ENCODE peak calls at places on chromosome 7, in four cellular contexts. One of them, this sample, is unnamed.

GRCh38 chr7:39399976-39400375 is 166.2 kb upstream of the YAE1 start:
- DNase-seq in IMR-90: no peak
- DNase-seq in H9: peak; percentile 48
- DNase-seq in H1: no peak
- DNase-seq in this sample: no peak

GRCh38 chr7:155741061-155741460 is 71.2 kb downstream of the SHH start:
- DNase-seq in IMR-90: no peak
- DNase-seq in H9: peak; percentile 57
- DNase-seq in H1: no peak
- DNase-seq in this sample: peak; percentile 73

GRCh38 chr7:96224682-96225081 is 97.2 kb downstream of the SLC25A13 start:
- DNase-seq in IMR-90: no peak
- DNase-seq in H9: peak; percentile 39
- DNase-seq in H1: no peak
- DNase-seq in this sample: peak; percentile 60

GRCh38 chr7:143345428-143345900 is 17.0 kb downstream of the FAM131B start:
- DNase-seq in IMR-90: peak; percentile 32
- DNase-seq in H9: peak; percentile 92
- DNase-seq in H1: peak; percentile 82
- DNase-seq in this sample: peak; percentile 94

GRCh38 chr7:123727071-123727837 is 21.5 kb downstream of the WASL start:
- DNase-seq in IMR-90: peak; percentile 90
- DNase-seq in H9: no peak
- DNase-seq in H1: no peak
- DNase-seq in this sample: no peak

GRCh38 chr7:27678617-27679260 is 16.1 kb upstream of the HIBADH start:
- DNase-seq in IMR-90: peak; percentile 58
- DNase-seq in H9: no peak
- DNase-seq in H1: no peak
- DNase-seq in this sample: no peak

GRCh38 chr7:26399309-26399610 is 107.6 kb downstream of the SNX10 start:
- DNase-seq in IMR-90: peak; percentile 2
- DNase-seq in H9: peak; percentile 41
- DNase-seq in H1: no peak
- DNase-seq in this sample: peak; percentile 48

GRCh38 chr7:38932509-38933168 is 23.6 kb upstream of the VPS41 start:
- DNase-seq in IMR-90: peak; percentile 25
- DNase-seq in H9: peak; percentile 72
- DNase-seq in H1: peak; percentile 25
- DNase-seq in this sample: peak; percentile 78

GRCh38 chr7:127393370-127394058 is 1.0 kb upstream of the ZNF800 start:
- DNase-seq in IMR-90: no peak
- DNase-seq in H9: peak; percentile 33
- DNase-seq in H1: no peak
- DNase-seq in this sample: peak; percentile 27

GRCh38 chr7:150944066-150945042 is 33.8 kb downstream of the KCNH2 start:
- DNase-seq in IMR-90: no peak
- DNase-seq in H9: no peak
- DNase-seq in H1: no peak
- DNase-seq in this sample: no peak

GRCh38 chr7:5396542-5396941 is 27.1 kb downstream of the TNRC18 start:
- DNase-seq in IMR-90: no peak
- DNase-seq in H9: no peak
- DNase-seq in H1: no peak
- DNase-seq in this sample: no peak

GRCh38 chr7:146285418-146285817 is 168.8 kb downstream of the CNTNAP2 start:
- DNase-seq in IMR-90: no peak
- DNase-seq in H9: no peak
- DNase-seq in H1: no peak
- DNase-seq in this sample: no peak

GRCh38 chr7:95397381-95397780 is 1.2 kb upstream of the PON3 start:
- DNase-seq in IMR-90: no peak
- DNase-seq in H9: no peak
- DNase-seq in H1: no peak
- DNase-seq in this sample: no peak

GRCh38 chr7:97819161-97819560 is 53.0 kb downstream of the ASNS start:
- DNase-seq in IMR-90: no peak
- DNase-seq in H9: no peak
- DNase-seq in H1: no peak
- DNase-seq in this sample: peak; percentile 42

GRCh38 chr7:70189776-70190175 is 591.5 kb downstream of the AUTS2 start:
- DNase-seq in IMR-90: no peak
- DNase-seq in H9: no peak
- DNase-seq in H1: no peak
- DNase-seq in this sample: no peak

GRCh38 chr7:149856583-149856982 is 17.2 kb upstream of the ATP6V0E2 start:
- DNase-seq in IMR-90: no peak
- DNase-seq in H9: no peak
- DNase-seq in H1: no peak
- DNase-seq in this sample: no peak

GRCh38 chr7:87146740-87147386 is 5.4 kb upstream of the DMTF1 start:
- DNase-seq in IMR-90: no peak
- DNase-seq in H9: peak; percentile 41
- DNase-seq in H1: no peak
- DNase-seq in this sample: peak; percentile 10

DNA sequence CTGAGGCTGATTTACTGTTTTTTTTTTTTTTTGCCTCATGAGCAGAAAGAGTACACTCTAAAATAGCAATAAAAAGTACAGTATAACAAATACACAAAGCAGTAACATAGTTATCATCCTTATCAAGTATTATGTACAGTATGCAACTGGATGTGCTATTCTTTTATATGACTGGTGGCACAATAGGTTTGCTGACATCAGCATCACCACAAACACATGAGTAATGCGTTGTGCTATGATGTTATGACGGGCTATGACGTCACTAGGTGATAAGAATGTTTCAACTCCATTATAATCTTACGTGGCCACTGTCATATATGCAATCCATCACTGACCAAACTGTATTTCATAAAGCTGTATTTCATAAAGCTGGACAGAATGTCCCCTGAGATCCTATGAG is 189.2 kb upstream of the GLI3 start:
- DNase-seq in IMR-90: peak; percentile 21
- DNase-seq in H9: no peak
- DNase-seq in H1: no peak
- DNase-seq in this sample: no peak
- H3K56ac ChIP-seq in IMR-90: no peak overlapping the region
- H3K56ac ChIP-seq in H9: no peak overlapping the region
- H3K56ac ChIP-seq in H1: no peak overlapping the region
- H3K56ac ChIP-seq in this sample: no peak overlapping the region

DNA sequence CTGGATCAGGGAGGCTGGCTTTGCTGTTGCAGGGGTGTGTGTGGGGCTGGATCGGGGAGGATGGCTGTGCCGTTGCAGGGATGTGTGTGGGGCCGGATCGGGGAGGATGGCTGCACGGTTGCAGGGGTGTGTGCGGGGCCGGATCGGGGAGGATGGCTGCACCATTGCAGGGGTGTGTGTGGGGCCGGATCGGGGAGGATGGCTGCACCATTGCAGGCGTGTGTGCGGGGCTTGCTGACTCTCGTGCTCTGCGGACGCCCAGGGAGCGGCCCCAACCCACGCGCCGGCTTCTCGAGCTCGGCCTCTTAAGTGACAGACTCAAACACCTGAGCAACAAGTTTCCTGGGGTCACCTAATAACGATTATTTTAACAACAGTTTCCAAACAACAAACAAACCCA is 518.2 kb downstream of the DNAJB6 start:
- DNase-seq in IMR-90: no peak
- DNase-seq in H9: no peak
- DNase-seq in H1: no peak
- DNase-seq in this sample: no peak
- H3K9ac ChIP-seq in IMR-90: no peak overlapping the region
- H3K9ac ChIP-seq in H9: no peak overlapping the region
- H3K9ac ChIP-seq in H1: no peak overlapping the region
- H3K9ac ChIP-seq in this sample: no peak overlapping the region

GRCh38 chr7:1973321-1974251 is 259.2 kb downstream of the MAD1L1 start:
- DNase-seq in IMR-90: no peak
- DNase-seq in H9: no peak
- DNase-seq in H1: no peak
- DNase-seq in this sample: no peak
- H3K56ac ChIP-seq in IMR-90: no peak overlapping the region
- H3K56ac ChIP-seq in H9: no peak overlapping the region
- H3K56ac ChIP-seq in H1: no peak overlapping the region
- H3K56ac ChIP-seq in this sample: no peak overlapping the region

DNA sequence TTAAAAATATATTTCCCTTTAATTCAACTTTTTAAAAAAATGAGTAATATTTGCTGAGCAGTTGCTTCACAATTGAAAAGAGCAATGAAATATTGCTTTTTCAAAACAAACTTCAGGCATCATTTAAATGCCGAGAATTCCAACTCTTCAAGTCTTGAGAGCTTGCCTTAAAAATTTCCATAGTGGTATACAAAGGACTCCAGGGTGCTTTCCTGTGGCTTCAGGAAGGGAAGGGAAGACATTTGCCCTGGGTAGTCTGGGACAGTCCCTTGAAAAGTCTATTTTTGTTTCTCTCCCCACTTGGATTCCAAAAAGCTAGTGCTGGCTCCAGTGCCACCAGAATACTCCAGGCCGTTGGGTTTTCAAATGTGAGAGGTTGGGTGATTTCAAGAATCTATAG is 71.7 kb downstream of the HYCC1 start:
- DNase-seq in IMR-90: no peak
- DNase-seq in H9: no peak
- DNase-seq in H1: no peak
- DNase-seq in this sample: peak; percentile 73
- H3K9ac ChIP-seq in IMR-90: no peak overlapping the region
- H3K9ac ChIP-seq in H9: no peak overlapping the region
- H3K9ac ChIP-seq in H1: no peak overlapping the region
- H3K9ac ChIP-seq in this sample: no peak overlapping the region

DNA sequence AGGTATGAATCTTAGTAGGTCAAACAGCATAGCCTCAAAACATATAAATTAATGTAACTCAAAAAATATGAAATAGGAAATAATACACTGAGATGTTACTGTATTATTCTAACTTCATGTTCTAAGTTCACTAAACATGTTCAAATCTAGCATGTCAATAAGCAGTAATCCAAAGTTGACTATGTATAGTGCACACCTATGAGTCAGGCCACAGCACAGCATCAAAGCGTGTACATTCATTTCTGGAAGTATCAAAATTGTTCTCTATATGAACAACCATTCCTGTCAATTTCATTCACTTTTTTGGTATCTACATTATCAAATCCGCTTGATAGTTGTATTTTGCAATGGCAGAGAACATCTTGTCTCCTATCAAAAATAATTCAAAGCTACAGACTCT is 418.9 kb upstream of the POM121L12 start:
- DNase-seq in IMR-90: no peak
- DNase-seq in H9: no peak
- DNase-seq in H1: no peak
- DNase-seq in this sample: no peak
- H3K56ac ChIP-seq in IMR-90: no peak overlapping the region
- H3K56ac ChIP-seq in H9: no peak overlapping the region
- H3K56ac ChIP-seq in H1: no peak overlapping the region
- H3K56ac ChIP-seq in this sample: no peak overlapping the region

GRCh38 chr7:112495156-112495788 is 14.5 kb downstream of the LSMEM1 start:
- DNase-seq in IMR-90: no peak
- DNase-seq in H9: no peak
- DNase-seq in H1: no peak
- DNase-seq in this sample: no peak
- H3K9ac ChIP-seq in IMR-90: no peak overlapping the region
- H3K9ac ChIP-seq in H9: no peak overlapping the region
- H3K9ac ChIP-seq in H1: no peak overlapping the region
- H3K9ac ChIP-seq in this sample: no peak overlapping the region

DNA sequence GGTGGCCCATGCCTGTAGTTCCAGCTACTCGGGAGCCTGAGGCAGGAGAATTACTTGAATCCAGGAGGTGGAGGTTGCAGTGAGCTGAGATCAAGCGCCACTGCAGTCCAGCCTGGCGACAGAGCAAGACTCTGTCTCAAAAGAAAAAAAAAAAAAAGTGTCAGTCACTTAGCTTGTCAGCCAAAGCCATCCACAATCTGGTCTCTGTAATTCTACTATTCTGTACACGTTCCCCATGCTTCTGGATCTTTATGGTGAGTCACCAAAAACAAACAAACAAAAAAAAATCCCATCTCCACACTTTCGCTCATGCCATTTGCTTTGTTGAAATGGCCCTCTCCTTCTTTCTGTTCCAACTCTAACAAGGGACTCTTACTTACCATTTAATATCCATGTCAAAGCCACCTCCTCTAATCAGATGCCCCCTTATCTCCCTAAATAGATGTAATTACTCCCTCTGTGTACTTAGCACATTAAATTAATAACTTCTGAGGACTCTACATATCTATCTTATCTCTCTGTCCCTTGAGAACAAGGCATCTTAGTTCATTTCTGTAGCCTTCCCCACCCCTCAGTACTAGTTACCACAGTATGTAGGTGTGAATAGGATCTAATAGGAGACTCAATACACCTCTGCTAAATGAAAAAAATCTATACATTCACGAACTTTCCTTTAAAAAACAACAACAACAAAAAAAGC is 128.4 kb downstream of the ELMO1 start:
- DNase-seq in IMR-90: no peak
- DNase-seq in H9: no peak
- DNase-seq in H1: no peak
- DNase-seq in this sample: peak; percentile 29
- H3K56ac ChIP-seq in IMR-90: no peak overlapping the region
- H3K56ac ChIP-seq in H9: no peak overlapping the region
- H3K56ac ChIP-seq in H1: no peak overlapping the region
- H3K56ac ChIP-seq in this sample: no peak overlapping the region

GRCh38 chr7:80185571-80185970 is 50.9 kb downstream of the GNAI1 start:
- DNase-seq in IMR-90: no peak
- DNase-seq in H9: no peak
- DNase-seq in H1: no peak
- DNase-seq in this sample: no peak

GRCh38 chr7:80186721-80187120 is 52.1 kb downstream of the GNAI1 start:
- DNase-seq in IMR-90: no peak
- DNase-seq in H9: no peak
- DNase-seq in H1: no peak
- DNase-seq in this sample: no peak

GRCh38 chr7:80182630-80183276 is 48.1 kb downstream of the GNAI1 start:
- DNase-seq in IMR-90: peak; percentile 68
- DNase-seq in H9: no peak
- DNase-seq in H1: peak; percentile 13
- DNase-seq in this sample: peak; percentile 79

GRCh38 chr7:80184693-80185092 is 50.1 kb downstream of the GNAI1 start:
- DNase-seq in IMR-90: no peak
- DNase-seq in H9: no peak
- DNase-seq in H1: no peak
- DNase-seq in this sample: peak; percentile 19

DNA sequence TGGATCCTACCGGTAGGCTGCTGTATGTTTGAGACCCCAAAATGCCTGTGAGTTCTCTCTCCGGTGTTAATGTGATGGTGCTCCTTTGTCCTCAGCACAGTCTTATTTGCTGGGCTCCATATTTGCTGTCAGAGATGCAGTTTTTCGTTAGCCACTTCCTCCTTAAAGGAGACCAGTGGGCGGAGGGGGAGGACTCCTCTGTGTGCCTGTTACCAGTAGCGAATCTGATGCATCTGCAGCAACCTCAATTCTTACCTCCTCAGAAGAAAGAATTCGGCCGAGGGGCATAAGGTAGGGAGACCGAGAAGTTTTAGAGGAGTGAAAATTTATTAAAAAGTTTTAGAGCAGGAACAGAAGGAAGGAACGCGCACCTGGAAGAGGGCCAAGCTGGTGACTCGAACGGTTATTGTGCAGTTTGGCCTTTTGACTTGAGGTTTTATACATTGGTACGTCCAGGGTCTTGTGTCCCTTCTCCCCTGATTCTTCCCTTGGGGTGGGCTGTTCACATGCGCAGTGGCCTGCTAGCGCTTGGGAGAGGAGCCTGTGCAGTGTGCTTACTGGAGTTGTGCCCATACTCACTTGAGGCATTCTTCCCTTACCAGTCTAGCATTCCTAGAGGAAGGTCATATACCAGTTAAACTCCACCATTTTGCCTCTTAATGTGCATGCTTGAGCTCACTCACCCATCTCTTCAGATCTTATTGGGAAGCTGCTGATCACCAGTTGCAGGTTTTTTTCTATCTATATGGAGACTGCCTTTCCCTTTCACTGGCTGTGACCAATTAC is 49.5 kb downstream of the GNAI1 start:
- DNase-seq in IMR-90: no peak
- DNase-seq in H9: no peak
- DNase-seq in H1: no peak
- DNase-seq in this sample: peak; percentile 25
- H3K9ac ChIP-seq in IMR-90: no peak overlapping the region
- H3K9ac ChIP-seq in H9: no peak overlapping the region
- H3K9ac ChIP-seq in H1: no peak overlapping the region
- H3K9ac ChIP-seq in this sample: no peak overlapping the region